ENCODE peak calls at places on chromosomes 1 and 21, in ten cellular contexts. J is activated CD8-positive, alpha-beta memory T cell treated with anti-CD3 and anti-CD28 coated beads, Interleukin-2, amount 50 U/mL, for 48 hours; Y is activated gamma-delta T cell treated with anti-CD3 and anti-CD28 coated beads, Interleukin-2, amount 50 U/mL, for 16 hours; E is thoracic aorta; I is Karpas-422; T is GM10248; M is A673; K is osteocyte; Q is Kasumi-1; D is anterior cingulate cortex. R is an unnamed sample.

GRCh38 chr1:6507461-6507911 is 16.0 kb upstream of the PLEKHG5 start:
- DNase-seq in M (no peak), Q (no peak), T (no peak), J (no peak), E (no peak), D (peak), I (no peak), K (no peak), Y (no peak), R (no peak)

GRCh38 chr1:13583592-13583963 is at the start of gene PDPN:
- DNase-seq in J (no peak), I (no peak), D (no peak), Q (no peak), M (peak), Y (no peak), E (no peak), T (no peak), K (no peak), R (peak)

GRCh38 chr1:231938211-231938610 is 311.6 kb downstream of the DISC1 start:
- DNase-seq in Q (no peak), K (no peak), I (no peak), D (no peak), M (no peak), E (no peak), T (no peak), Y (no peak), J (no peak), R (no peak)

GRCh38 chr1:99348375-99349132 is 84.3 kb downstream of the PLPPR4 start:
- DNase-seq in K (no peak), E (no peak), I (no peak), Q (no peak), M (no peak), J (no peak), D (no peak), T (no peak), Y (no peak), R (no peak)

GRCh38 chr1:219339466-219339865 is 165.8 kb downstream of the LYPLAL1 start:
- DNase-seq in K (no peak), D (no peak), I (no peak), Y (no peak), M (no peak), J (no peak), T (no peak), Q (no peak), E (no peak), R (no peak)

GRCh38 chr1:247090455-247090854 is 11.8 kb upstream of the ZNF670 start:
- DNase-seq in Q (no peak), I (no peak), M (no peak), K (no peak), D (no peak), E (no peak), Y (no peak), T (no peak), J (no peak), R (no peak)

GRCh38 chr21:38758815-38759214 is 46.9 kb upstream of the ETS2 start:
- DNase-seq in J (no peak), E (no peak), K (no peak), Q (no peak), Y (no peak), T (no peak), D (no peak), M (no peak), I (no peak), R (no peak)

GRCh38 chr1:205965039-205965630 is 21.9 kb upstream of the SLC26A9 start:
- DNase-seq in Q (no peak), E (no peak), D (no peak), I (no peak), T (no peak), Y (no peak), J (no peak), M (no peak), K (no peak), R (peak)

GRCh38 chr1:229035054-229035747 is 235.7 kb upstream of the RAB4A start:
- DNase-seq in T (peak), I (no peak), Q (no peak), Y (no peak), J (no peak), M (no peak), K (no peak), D (no peak), E (no peak), R (no peak)

GRCh38 chr1:159779403-159779851 is 1.3 kb upstream of the DUSP23 start:
- DNase-seq in I (no peak), T (no peak), E (peak), M (no peak), Q (no peak), D (no peak), Y (no peak), K (no peak), J (no peak), R (no peak)

GRCh38 chr1:94298861-94299260 is 61.5 kb upstream of the ARHGAP29 start:
- DNase-seq in T (no peak), K (no peak), E (no peak), J (no peak), D (no peak), Y (no peak), Q (no peak), M (no peak), I (no peak), R (no peak)

GRCh38 chr21:44299458-44300261 is at the start of gene PFKL:
- DNase-seq in I (peak), D (peak), J (peak), Q (peak), Y (peak), K (no peak), M (peak), T (peak), E (no peak), R (peak)

GRCh38 chr21:41932576-41933258 is 21.1 kb downstream of the C2CD2 start:
- DNase-seq in D (no peak), M (no peak), K (no peak), Y (no peak), J (no peak), Q (peak), I (no peak), E (no peak), T (no peak), R (no peak)

GRCh38 chr1:209383907-209384709 is 199.4 kb upstream of the CAMK1G start:
- DNase-seq in I (no peak), D (no peak), J (no peak), Y (no peak), T (no peak), K (no peak), E (no peak), M (no peak), Q (no peak), R (no peak)

GRCh38 chr1:152906023-152906565 is 2.3 kb upstream of the IVL start:
- DNase-seq in J (no peak), M (no peak), I (no peak), D (no peak), Q (no peak), K (no peak), E (no peak), Y (no peak), T (no peak), R (no peak)

GRCh38 chr21:34261841-34262832 is 101.7 kb upstream of the KCNE2 start:
- DNase-seq in Y (no peak), Q (no peak), K (no peak), J (no peak), E (no peak), I (no peak), M (no peak), D (no peak), T (no peak), R (no peak)

GRCh38 chr21:44296103-44296519 is 3.7 kb upstream of the PFKL start:
- DNase-seq in Y (no peak), E (no peak), T (no peak), D (no peak), Q (no peak), J (no peak), M (no peak), K (no peak), I (no peak), R (no peak)

GRCh38 chr1:76079475-76080227 is 5.1 kb downstream of the ST6GALNAC3 start:
- DNase-seq in T (no peak), E (no peak), D (no peak), Q (no peak), I (no peak), J (no peak), M (no peak), Y (no peak), K (no peak), R (no peak)

GRCh38 chr1:17559618-17560419 is 20.3 kb downstream of the ARHGEF10L start:
- DNase-seq in I (no peak), Q (no peak), D (no peak), T (no peak), Y (no peak), J (no peak), K (no peak), E (no peak), M (no peak), R (no peak)

GRCh38 chr1:29851666-29852065 is 615.3 kb downstream of the PTPRU start:
- DNase-seq in J (no peak), D (no peak), Q (no peak), T (no peak), Y (no peak), K (peak), M (no peak), I (no peak), E (no peak), R (no peak)

GRCh38 chr1:20834780-20835179 is 47.7 kb upstream of the HP1BP3 start:
- DNase-seq in J (no peak), Q (no peak), D (no peak), E (no peak), M (no peak), T (no peak), I (no peak), Y (no peak), K (no peak), R (no peak)

GRCh38 chr1:198680174-198680871 is 41.5 kb downstream of the PTPRC start:
- DNase-seq in J (no peak), I (peak), K (no peak), Q (no peak), D (no peak), Y (no peak), T (no peak), E (no peak), M (no peak), R (no peak)

GRCh38 chr1:53559854-53560571 is 100.8 kb downstream of the DMRTB1 start:
- DNase-seq in T (no peak), Q (no peak), Y (no peak), M (no peak), J (no peak), E (no peak), D (no peak), K (no peak), I (no peak), R (no peak)

GRCh38 chr1:228279011-228279721 is 71.3 kb downstream of the OBSCN start:
- DNase-seq in M (no peak), I (no peak), E (no peak), D (no peak), K (peak), Y (no peak), T (no peak), Q (no peak), J (peak), R (no peak)

GRCh38 chr1:154429118-154429517 is 24.0 kb downstream of the IL6R start:
- DNase-seq in Q (no peak), E (no peak), K (no peak), T (no peak), M (no peak), I (no peak), D (peak), Y (no peak), J (no peak), R (no peak)

GRCh38 chr1:164664127-164664526 is 105.1 kb downstream of the PBX1 start:
- DNase-seq in I (no peak), E (no peak), D (no peak), Q (no peak), M (no peak), Y (no peak), J (no peak), K (no peak), T (no peak), R (no peak)

GRCh38 chr1:233983811-233984210 is 79.3 kb downstream of the SLC35F3 start:
- DNase-seq in M (no peak), T (no peak), J (no peak), D (no peak), Y (no peak), K (no peak), Q (no peak), E (no peak), I (no peak), R (no peak)

GRCh38 chr1:1806890-1807289 is 28.6 kb upstream of the NADK start:
- DNase-seq in I (no peak), Y (no peak), J (no peak), K (no peak), Q (no peak), D (no peak), E (no peak), M (no peak), T (no peak), R (no peak)

GRCh38 chr1:57916034-57916433 is 492.2 kb upstream of the DAB1 start:
- DNase-seq in I (no peak), Y (no peak), K (no peak), D (no peak), T (no peak), Q (no peak), E (no peak), M (no peak), J (no peak), R (no peak)

GRCh38 chr1:59691261-59691660 is 123.5 kb upstream of the HOOK1 start:
- DNase-seq in K (no peak), Q (no peak), M (no peak), Y (no peak), T (no peak), D (no peak), I (no peak), E (no peak), J (no peak), R (no peak)

GRCh38 chr1:2277741-2278488 is 49.8 kb downstream of the SKI start:
- DNase-seq in T (no peak), D (no peak), J (no peak), E (no peak), Y (no peak), M (no peak), I (no peak), K (no peak), Q (no peak), R (no peak)

GRCh38 chr1:165354739-165355138 is 1.8 kb downstream of the LMX1A start:
- DNase-seq in I (no peak), M (no peak), Y (no peak), D (no peak), T (no peak), K (no peak), J (no peak), E (no peak), Q (no peak), R (no peak)

GRCh38 chr1:199982606-199983005 is 44.9 kb upstream of the NR5A2 start:
- DNase-seq in E (no peak), T (no peak), M (no peak), J (no peak), K (no peak), D (no peak), I (no peak), Q (no peak), Y (no peak), R (no peak)